ENCODE peak calls at places on chromosomes 13 and 19, in five cellular contexts. C is WTC11, Z is H1, U is HepG2, R is GM12878. B is an unnamed sample.

GRCh38 chr19:17616961-17617806 is 61.7 kb downstream of the COLGALT1 start:
- DNase-seq in C (peak; percentile 81), Z (no peak), U (peak; percentile 44), R (no peak), B (peak; percentile 92)

GRCh38 chr19:28963481-28964245 is 249.3 kb downstream of the UQCRFS1 start:
- DNase-seq in C (no peak), Z (no peak), U (no peak), R (no peak), B (no peak)

GRCh38 chr13:52793507-52793906 is 53.9 kb upstream of the CNMD start:
- DNase-seq in C (no peak), Z (no peak), U (no peak), R (no peak), B (no peak)

GRCh38 chr19:8387688-8388611 is 2.2 kb upstream of the RAB11B start:
- DNase-seq in C (no peak), Z (no peak), U (peak; percentile 97), R (no peak), B (no peak)

GRCh38 chr19:42396542-42397314 is 6.6 kb upstream of the CNFN start:
- DNase-seq in C (peak; percentile 100), Z (peak; percentile 97), U (no peak), R (peak; percentile 98), B (peak; percentile 100)

GRCh38 chr13:98780451-98780850 is 28.0 kb upstream of the SLC15A1 start:
- DNase-seq in C (no peak), Z (no peak), U (no peak), R (no peak), B (no peak)

GRCh38 chr19:41296323-41296935 is 13.5 kb upstream of the CCDC97 start:
- DNase-seq in C (no peak), Z (no peak), U (no peak), R (no peak), B (no peak)

GRCh38 chr19:18737337-18737953 is 53.7 kb downstream of the COMP start:
- DNase-seq in C (no peak), Z (no peak), U (no peak), R (no peak), B (no peak)

GRCh38 chr19:29665215-29665825 is at the start of gene PLEKHF1:
- DNase-seq in C (peak; percentile 90), Z (no peak), U (peak; percentile 58), R (no peak), B (peak; percentile 96)

GRCh38 chr13:71485913-71486312 is 381.1 kb downstream of the DACH1 start:
- DNase-seq in C (no peak), Z (no peak), U (no peak), R (no peak), B (no peak)

GRCh38 chr13:98202026-98202425 is 25.0 kb upstream of the RNF113B start:
- DNase-seq in C (no peak), Z (no peak), U (peak; percentile 59), R (peak; percentile 17), B (no peak)

GRCh38 chr19:18591735-18592385 is 3.3 kb downstream of the REX1BD start:
- DNase-seq in C (no peak), Z (no peak), U (no peak), R (no peak), B (no peak)

GRCh38 chr19:11164278-11164677 is 8.7 kb upstream of the SPC24 start:
- DNase-seq in C (no peak), Z (no peak), U (no peak), R (no peak), B (no peak)

GRCh38 chr19:15265214-15265613 is 33.0 kb upstream of the EPHX3 start:
- DNase-seq in C (no peak), Z (no peak), U (no peak), R (no peak), B (no peak)

GRCh38 chr19:48896191-48896720 is 2.3 kb downstream of the TULP2 start:
- DNase-seq in C (peak; percentile 90), Z (peak; percentile 64), U (no peak), R (no peak), B (peak; percentile 93)

GRCh38 chr19:44685877-44686276 is 13.1 kb upstream of the CEACAM16 start:
- DNase-seq in C (no peak), Z (no peak), U (no peak), R (no peak), B (no peak)

GRCh38 chr19:44683434-44684210 is 12.3 kb downstream of the CEACAM19 start:
- DNase-seq in C (no peak), Z (no peak), U (no peak), R (no peak), B (no peak)

GRCh38 chr19:44686896-44687295 is 12.1 kb upstream of the CEACAM16 start:
- DNase-seq in C (no peak), Z (no peak), U (no peak), R (no peak), B (no peak)

GRCh38 chr19:44682807-44683206 is 11.5 kb downstream of the CEACAM19 start:
- DNase-seq in C (no peak), Z (no peak), U (no peak), R (no peak), B (no peak)

GRCh38 chr19:44684892-44685847 is 13.8 kb upstream of the CEACAM16 start:
- DNase-seq in C (no peak), Z (no peak), U (peak; percentile 37), R (no peak), B (peak; percentile 68)
- TF ChIP-seq ATF2 in C (no peak), Z (no peak), U (no peak), R (no peak), B (no peak)

GRCh38 chr19:38975214-38975860 is at the start of gene FBXO17:
- DNase-seq in C (peak; percentile 58), Z (no peak), U (peak; percentile 47), R (no peak), B (peak; percentile 91)

GRCh38 chr19:38977445-38978314 is 2.1 kb upstream of the FBXO17 start:
- DNase-seq in C (no peak), Z (no peak), U (no peak), R (peak; percentile 80), B (no peak)

GRCh38 chr19:38975861-38976271 is 324 bp upstream of the FBXO17 start:
- DNase-seq in C (peak; percentile 29), Z (no peak), U (peak; percentile 60), R (no peak), B (peak; percentile 89)

GRCh38 chr19:38971672-38972071 is 3.9 kb downstream of the FBXO17 start:
- DNase-seq in C (no peak), Z (no peak), U (no peak), R (no peak), B (no peak)

DNA sequence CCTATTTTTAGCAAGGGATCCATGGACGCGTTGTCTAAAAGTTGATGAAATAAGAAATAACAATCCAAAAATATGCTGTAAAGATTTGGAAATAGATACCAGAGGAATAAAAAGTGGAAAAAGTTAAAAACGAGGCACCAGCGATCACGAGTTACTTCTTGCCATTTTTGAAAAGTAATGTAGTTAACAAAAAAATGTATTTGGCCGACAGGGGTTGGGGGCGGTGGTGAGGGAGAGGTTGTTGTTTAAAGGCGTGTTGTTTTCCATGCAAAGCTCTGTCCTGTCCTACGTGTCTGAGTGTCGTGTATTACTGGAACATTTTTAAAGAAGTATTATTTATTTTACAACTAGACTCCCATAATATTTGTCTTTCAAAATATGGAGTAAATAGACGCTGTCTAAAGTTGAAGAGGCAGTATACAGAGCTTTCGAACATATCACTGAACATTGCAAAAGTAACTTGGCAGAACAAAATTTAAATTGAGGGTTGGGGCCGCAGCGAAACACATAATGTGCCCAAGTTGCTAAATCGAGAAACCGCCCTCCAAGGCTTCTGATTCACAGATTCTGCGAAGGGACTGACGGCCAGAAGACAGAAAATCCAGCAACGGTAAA is 836 bp downstream of the FBXO17 start:
- DNase-seq in C (no peak), Z (no peak), U (no peak), R (no peak), B (peak; percentile 39)
- TF ChIP-seq ATF2 in C (no peak), Z (no peak), U (no peak), R (no peak), B (no peak)

GRCh38 chr13:38086721-38087120 is 217.1 kb upstream of the TRPC4 start:
- DNase-seq in C (no peak), Z (no peak), U (no peak), R (no peak), B (no peak)

GRCh38 chr13:38093425-38093824 is 223.9 kb upstream of the TRPC4 start:
- DNase-seq in C (no peak), Z (no peak), U (no peak), R (no peak), B (no peak)

GRCh38 chr13:38086013-38086412 is 216.4 kb upstream of the TRPC4 start:
- DNase-seq in C (no peak), Z (no peak), U (no peak), R (no peak), B (no peak)

GRCh38 chr13:38090913-38091312 is 221.3 kb upstream of the TRPC4 start:
- DNase-seq in C (no peak), Z (no peak), U (no peak), R (no peak), B (no peak)
- TF ChIP-seq ATF2 in C (no peak), Z (no peak), U (no peak), R (no peak), B (no peak)

GRCh38 chr13:113088691-113089020 is 16.9 kb upstream of the F7 start:
- DNase-seq in C (no peak), Z (no peak), U (no peak), R (no peak), B (no peak)

GRCh38 chr13:113087923-113088690 is 17.5 kb upstream of the F7 start:
- DNase-seq in C (no peak), Z (no peak), U (no peak), R (no peak), B (no peak)

GRCh38 chr13:113086031-113086750 is 19.4 kb upstream of the F7 start:
- DNase-seq in C (peak; percentile 68), Z (no peak), U (no peak), R (no peak), B (peak; percentile 43)

GRCh38 chr13:113084943-113085540 is 20.5 kb upstream of the F7 start:
- DNase-seq in C (no peak), Z (no peak), U (no peak), R (no peak), B (no peak)

DNA sequence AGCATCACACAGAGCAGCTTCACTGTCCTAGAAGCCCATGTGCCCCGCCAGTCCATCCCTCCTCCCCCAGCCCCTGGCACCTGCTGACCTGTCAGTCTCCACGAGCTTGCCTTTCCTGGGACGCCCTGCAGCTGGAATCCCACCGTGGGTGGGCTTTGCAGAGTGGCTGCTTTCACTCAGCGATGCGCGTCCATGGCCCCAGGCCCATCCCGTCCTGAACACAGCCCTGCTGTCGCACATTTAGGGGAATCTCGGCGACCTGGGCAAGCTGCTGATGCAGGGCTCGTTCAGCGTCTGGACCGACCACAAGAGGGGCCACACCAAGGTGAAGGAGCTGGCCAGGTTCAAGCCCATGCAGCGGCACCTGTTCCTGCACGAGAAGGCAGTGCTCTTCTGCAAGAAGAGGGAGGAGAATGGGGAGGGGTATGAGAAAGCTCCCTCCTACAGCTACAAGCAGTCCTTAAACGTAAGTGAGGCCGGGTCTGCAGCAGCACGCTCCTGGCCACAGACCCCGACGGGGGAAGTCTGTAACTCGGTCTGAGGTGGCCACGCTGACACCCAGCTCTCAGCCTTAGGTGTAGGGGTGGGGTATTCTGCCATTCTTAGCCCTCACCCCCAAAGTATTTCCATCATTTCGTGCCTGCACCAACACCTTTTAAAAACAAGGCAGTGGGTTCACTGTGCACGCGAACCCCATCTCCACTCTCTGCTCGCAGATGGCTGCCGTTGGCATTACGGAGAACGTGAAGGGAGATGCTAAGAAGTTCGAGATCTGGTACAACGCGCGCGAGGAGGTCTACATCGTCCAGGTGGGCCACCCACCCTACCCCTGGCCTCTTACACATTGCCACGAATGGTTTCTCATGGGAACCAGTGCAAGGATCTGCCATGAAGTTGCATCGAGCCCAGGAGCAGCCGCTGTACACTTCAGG is 18.3 kb upstream of the F7 start:
- DNase-seq in C (no peak), Z (no peak), U (no peak), R (no peak), B (no peak)
- TF ChIP-seq ATF2 in C (no peak), Z (no peak), U (no peak), R (no peak), B (no peak)

B was measured in K562.